ENCODE peak calls at places on chromosome 20, in nine cellular contexts. V is activated CD8-positive, alpha-beta memory T cell treated with anti-CD3 and anti-CD28 coated beads, Interleukin-2, amount 10 ng/mL, durations not matched to agents 7 days and 5 days; D is fibroblast of pulmonary artery; Z is anterior cingulate cortex; A is body of pancreas; N is astrocyte of the spinal cord; I is right cardiac atrium; C is amniotic stem cell; F is left kidney. W is an unnamed sample.

GRCh38 chr20:35004051-35004725 is 48.5 kb downstream of the MYH7B start:
- DNase-seq in A (peak), D (no peak), F (no peak), I (no peak), N (no peak), V (no peak), Z (no peak), C (no peak), W (no peak)

GRCh38 chr20:48797275-48797825 is 30.4 kb downstream of the PREX1 start:
- DNase-seq in I (peak), C (no peak), Z (peak), F (no peak), A (no peak), D (no peak), N (no peak), V (no peak), W (no peak)

GRCh38 chr20:56414842-56415765 is 3.0 kb downstream of the CASS4 start:
- DNase-seq in F (no peak), A (no peak), I (no peak), Z (no peak), D (peak), N (peak), C (peak), V (peak), W (no peak)

GRCh38 chr20:62823688-62824475 is 7.0 kb downstream of the COL9A3 start:
- DNase-seq in C (no peak), F (no peak), I (peak), A (peak), D (no peak), V (no peak), N (no peak), Z (no peak), W (no peak)

GRCh38 chr20:56778765-56779195 is 149.7 kb downstream of the TFAP2C start:
- DNase-seq in Z (no peak), V (no peak), N (peak), A (peak), F (peak), C (no peak), I (no peak), D (peak), W (no peak)

GRCh38 chr20:59972037-59972801 is 14.0 kb downstream of the CDH26 start:
- DNase-seq in I (no peak), F (no peak), A (no peak), N (no peak), C (no peak), Z (no peak), D (no peak), V (no peak), W (no peak)

GRCh38 chr20:60959971-60960370 is 292.1 kb upstream of the CDH4 start:
- DNase-seq in F (no peak), I (no peak), D (no peak), A (no peak), C (no peak), N (no peak), V (no peak), Z (no peak), W (no peak)

GRCh38 chr20:62019881-62020492 is 45.7 kb downstream of the TAF4 start:
- DNase-seq in A (peak), N (no peak), D (no peak), F (no peak), I (peak), Z (no peak), V (no peak), C (no peak), W (no peak)

GRCh38 chr20:7214081-7214740 is 446.7 kb downstream of the BMP2 start:
- DNase-seq in C (no peak), D (no peak), N (no peak), V (no peak), F (no peak), A (no peak), I (no peak), Z (no peak), W (no peak)

GRCh38 chr20:44911264-44911921 is 1.5 kb downstream of the PABPC1L start:
- DNase-seq in V (peak), Z (no peak), A (peak), I (peak), N (peak), C (no peak), F (peak), D (peak), W (peak)

GRCh38 chr20:51121901-51122412 is 99.0 kb upstream of the KCNG1 start:
- DNase-seq in Z (no peak), D (no peak), F (no peak), N (peak), C (no peak), I (no peak), A (no peak), V (no peak), W (no peak)

GRCh38 chr20:19849341-19850189 is 91.5 kb downstream of the RIN2 start:
- DNase-seq in D (peak), Z (peak), F (no peak), I (peak), A (no peak), V (no peak), N (peak), C (no peak), W (no peak)

GRCh38 chr20:10788877-10789276 is 115.1 kb upstream of the JAG1 start:
- DNase-seq in N (no peak), F (no peak), D (no peak), C (no peak), I (peak), A (no peak), Z (no peak), V (no peak), W (no peak)

GRCh38 chr20:57445298-57445697 is 54.1 kb downstream of the RBM38 start:
- DNase-seq in Z (no peak), I (peak), N (peak), C (no peak), F (no peak), V (no peak), A (no peak), D (peak), W (no peak)

GRCh38 chr20:51562027-51562333 is 19.5 kb upstream of the NFATC2 start:
- DNase-seq in N (peak), Z (no peak), F (no peak), C (peak), D (no peak), I (no peak), A (no peak), V (no peak), W (no peak)

GRCh38 chr20:6381887-6382286 is 259.1 kb upstream of the FERMT1 start:
- DNase-seq in F (peak), N (peak), Z (no peak), D (peak), C (no peak), I (no peak), V (no peak), A (no peak), W (no peak)

GRCh38 chr20:45545754-45546453 is 1.3 kb downstream of the EPPIN start:
- DNase-seq in A (no peak), Z (no peak), N (peak), V (no peak), D (peak), C (no peak), I (no peak), F (peak), W (no peak)

GRCh38 chr20:59125332-59125731 is 38.3 kb upstream of the ZNF831 start:
- DNase-seq in A (no peak), Z (no peak), F (no peak), D (no peak), C (no peak), V (no peak), N (no peak), I (no peak), W (no peak)

GRCh38 chr20:50560867-50561266 is 50.7 kb downstream of the PTPN1 start:
- DNase-seq in F (no peak), I (no peak), A (no peak), D (no peak), Z (no peak), N (no peak), C (no peak), V (no peak), W (no peak)

GRCh38 chr20:57659789-57660509 is 39.7 kb upstream of the ZBP1 start:
- DNase-seq in N (no peak), C (no peak), F (no peak), D (no peak), I (no peak), V (peak), Z (no peak), A (peak), W (no peak)

GRCh38 chr20:53570446-53571276 is 23.0 kb downstream of the ZNF217 start:
- DNase-seq in V (peak), Z (no peak), I (peak), F (no peak), C (no peak), A (peak), D (no peak), N (no peak), W (no peak)

GRCh38 chr20:10790013-10790412 is 116.2 kb upstream of the JAG1 start:
- DNase-seq in A (peak), F (peak), C (no peak), N (no peak), D (no peak), I (no peak), V (no peak), Z (no peak), W (no peak)

GRCh38 chr20:10647909-10648308 is 25.9 kb downstream of the JAG1 start:
- DNase-seq in D (no peak), Z (no peak), F (no peak), A (no peak), I (no peak), C (no peak), N (no peak), V (no peak), W (no peak)

GRCh38 chr20:24584078-24584477 is 114.6 kb downstream of the SYNDIG1 start:
- DNase-seq in V (no peak), N (no peak), Z (no peak), D (no peak), I (no peak), C (no peak), A (no peak), F (no peak), W (no peak)

GRCh38 chr20:46063652-46064054 is 26.1 kb downstream of the NCOA5 start:
- DNase-seq in V (peak), C (no peak), F (no peak), Z (no peak), A (no peak), N (no peak), I (no peak), D (no peak), W (no peak)

GRCh38 chr20:62141397-62142251 is 1.6 kb downstream of the PSMA7 start:
- DNase-seq in V (peak), A (peak), N (peak), Z (no peak), I (peak), C (no peak), F (peak), D (peak), W (no peak)

GRCh38 chr20:17995967-17996819 is 27.4 kb downstream of the MGME1 start:
- DNase-seq in I (no peak), C (peak), D (peak), V (peak), Z (peak), F (peak), A (peak), N (peak), W (peak)

GRCh38 chr20:8049321-8049720 is 29.8 kb upstream of the TMX4 start:
- DNase-seq in I (no peak), Z (no peak), C (no peak), N (no peak), A (no peak), F (no peak), D (no peak), V (no peak), W (no peak)

GRCh38 chr20:61296629-61297019 is 44.6 kb downstream of the CDH4 start:
- DNase-seq in I (no peak), V (no peak), C (no peak), A (no peak), D (no peak), F (no peak), N (no peak), Z (no peak), W (no peak)

GRCh38 chr20:48638546-48638945 is 189.3 kb downstream of the PREX1 start:
- DNase-seq in A (no peak), F (no peak), D (peak), I (no peak), V (peak), Z (no peak), C (no peak), N (peak), W (no peak)

GRCh38 chr20:51511861-51512619 is 30.5 kb downstream of the NFATC2 start:
- DNase-seq in N (no peak), A (no peak), I (no peak), Z (no peak), F (no peak), D (no peak), C (no peak), V (no peak), W (no peak)

GRCh38 chr20:40682104-40683045 is 6.7 kb downstream of the MAFB start:
- DNase-seq in C (no peak), F (peak), A (no peak), V (no peak), D (peak), N (no peak), I (peak), Z (no peak), W (no peak)

GRCh38 chr20:62171245-62171644 is 11.6 kb upstream of the MTG2 start:
- DNase-seq in V (no peak), I (peak), A (no peak), N (no peak), Z (no peak), C (no peak), D (no peak), F (no peak), W (no peak)